ENCODE peak calls at places on chromosomes 16 and 17, in seven cellular contexts. A is kidney, R is ascending aorta, C is heart right ventricle, Z is thyroid gland, M is GM23248, I is mucosa of descending colon. U is an unnamed sample. For H3K4me1, the result is how much of the 10 kb centered on the place peaks cover.

GRCh38 chr16:16086653-16087446 is 136.4 kb downstream of the ABCC6 start:
- DNase-seq in A (no peak), R (no peak), C (no peak), Z (no peak), M (no peak), I (no peak), U (no peak)

GRCh38 chr16:17345043-17345442 is 125.7 kb downstream of the XYLT1 start:
- DNase-seq in A (no peak), R (peak), C (peak), Z (peak), M (peak), I (no peak), U (no peak)

GRCh38 chr16:66442502-66443268 is 15.6 kb downstream of the BEAN1 start:
- DNase-seq in A (no peak), R (no peak), C (no peak), Z (no peak), M (no peak), I (no peak), U (no peak)

GRCh38 chr16:84271866-84272265 is 22.8 kb upstream of the WFDC1 start:
- DNase-seq in A (no peak), R (no peak), C (no peak), Z (no peak), M (no peak), I (no peak), U (peak)

GRCh38 chr16:89398924-89399323 is 91.4 kb downstream of the ANKRD11 start:
- DNase-seq in A (peak), R (no peak), C (no peak), Z (no peak), M (no peak), I (no peak), U (no peak)

GRCh38 chr16:119835-120234 is 18.6 kb downstream of the NPRL3 start:
- DNase-seq in A (no peak), R (no peak), C (no peak), Z (no peak), M (no peak), I (no peak), U (no peak)

GRCh38 chr17:78257810-78258322 is 26.4 kb downstream of the TMEM235 start:
- DNase-seq in A (peak), R (no peak), C (no peak), Z (no peak), M (no peak), I (no peak), U (peak)

GRCh38 chr17:43722921-43723665 is 35.5 kb downstream of the SOST start:
- DNase-seq in A (peak), R (no peak), C (no peak), Z (no peak), M (no peak), I (no peak), U (no peak)

GRCh38 chr17:44599298-44600175 is 42.3 kb downstream of the FZD2 start:
- DNase-seq in A (peak), R (peak), C (peak), Z (peak), M (peak), I (peak), U (peak)

GRCh38 chr17:58414596-58414997 is 2.7 kb downstream of the RNF43 start:
- DNase-seq in A (no peak), R (no peak), C (no peak), Z (no peak), M (no peak), I (no peak), U (no peak)

GRCh38 chr17:17018612-17019429 is 23.4 kb upstream of the MPRIP start:
- DNase-seq in A (peak), R (no peak), C (no peak), Z (peak), M (no peak), I (peak), U (peak)

GRCh38 chr16:16042076-16042475 is 92.7 kb downstream of the ABCC1 start:
- DNase-seq in A (no peak), R (no peak), C (peak), Z (peak), M (peak), I (no peak), U (no peak)

GRCh38 chr16:85634747-85635544 is 21.8 kb downstream of the GSE1 start:
- DNase-seq in A (no peak), R (no peak), C (no peak), Z (peak), M (no peak), I (no peak), U (no peak)

GRCh38 chr16:89020068-89020924 is 43.3 kb upstream of the CBFA2T3 start:
- DNase-seq in A (peak), R (no peak), C (no peak), Z (no peak), M (no peak), I (no peak), U (no peak)

GRCh38 chr16:77551352-77551751 is 116.5 kb upstream of the ADAMTS18 start:
- DNase-seq in A (no peak), R (no peak), C (no peak), Z (no peak), M (peak), I (no peak), U (no peak)

GRCh38 chr17:76676629-76677028 is 33.1 kb upstream of the ST6GALNAC1 start:
- DNase-seq in A (no peak), R (no peak), C (no peak), Z (no peak), M (no peak), I (no peak), U (no peak)

GRCh38 chr17:32631341-32632109 is 144.7 kb downstream of the CDK5R1 start:
- DNase-seq in A (no peak), R (no peak), C (no peak), Z (peak), M (no peak), I (no peak), U (no peak)

GRCh38 chr17:82330322-82331239 is 3.0 kb downstream of the SECTM1 start:
- DNase-seq in A (peak), R (no peak), C (no peak), Z (no peak), M (peak), I (peak), U (no peak)

GRCh38 chr16:29686740-29687327 is 7.9 kb downstream of the QPRT start:
- DNase-seq in A (no peak), R (no peak), C (no peak), Z (no peak), M (no peak), I (no peak), U (no peak)

GRCh38 chr17:48213797-48214196 is 106.2 kb downstream of the SNX11 start:
- DNase-seq in A (no peak), R (no peak), C (no peak), Z (no peak), M (no peak), I (no peak), U (no peak)

GRCh38 chr16:88617268-88618031 is 20.9 kb upstream of the IL17C start:
- DNase-seq in A (no peak), R (no peak), C (no peak), Z (no peak), M (no peak), I (peak), U (no peak)

GRCh38 chr16:6827272-6827671 is 505.4 kb upstream of the RBFOX1 start:
- DNase-seq in A (no peak), R (no peak), C (peak), Z (no peak), M (no peak), I (peak), U (no peak)

GRCh38 chr17:73786286-73786743 is 142.1 kb upstream of the SDK2 start:
- DNase-seq in A (no peak), R (peak), C (no peak), Z (no peak), M (no peak), I (peak), U (peak)

GRCh38 chr17:67514998-67515397 is 137.9 kb downstream of the PITPNC1 start:
- DNase-seq in A (no peak), R (no peak), C (no peak), Z (no peak), M (no peak), I (no peak), U (no peak)

GRCh38 chr16:51577621-51578303 is 426.7 kb upstream of the SALL1 start:
- DNase-seq in A (no peak), R (no peak), C (no peak), Z (peak), M (peak), I (no peak), U (no peak)

GRCh38 chr17:77718669-77718961 is 239.9 kb upstream of the TNRC6C start:
- DNase-seq in A (no peak), R (peak), C (no peak), Z (no peak), M (no peak), I (no peak), U (no peak)

GRCh38 chr17:45965741-45966140 is 33.3 kb upstream of the STH start:
- DNase-seq in A (no peak), R (no peak), C (no peak), Z (no peak), M (no peak), I (no peak), U (no peak)

GRCh38 chr17:7323731-7324437 is 5.3 kb downstream of the NEURL4 start:
- DNase-seq in A (peak), R (peak), C (no peak), Z (peak), M (peak), I (peak), U (no peak)

GRCh38 chr17:17420561-17421269 is 56.1 kb upstream of the MED9 start:
- DNase-seq in A (peak), R (peak), C (peak), Z (peak), M (peak), I (no peak), U (no peak)

DNA sequence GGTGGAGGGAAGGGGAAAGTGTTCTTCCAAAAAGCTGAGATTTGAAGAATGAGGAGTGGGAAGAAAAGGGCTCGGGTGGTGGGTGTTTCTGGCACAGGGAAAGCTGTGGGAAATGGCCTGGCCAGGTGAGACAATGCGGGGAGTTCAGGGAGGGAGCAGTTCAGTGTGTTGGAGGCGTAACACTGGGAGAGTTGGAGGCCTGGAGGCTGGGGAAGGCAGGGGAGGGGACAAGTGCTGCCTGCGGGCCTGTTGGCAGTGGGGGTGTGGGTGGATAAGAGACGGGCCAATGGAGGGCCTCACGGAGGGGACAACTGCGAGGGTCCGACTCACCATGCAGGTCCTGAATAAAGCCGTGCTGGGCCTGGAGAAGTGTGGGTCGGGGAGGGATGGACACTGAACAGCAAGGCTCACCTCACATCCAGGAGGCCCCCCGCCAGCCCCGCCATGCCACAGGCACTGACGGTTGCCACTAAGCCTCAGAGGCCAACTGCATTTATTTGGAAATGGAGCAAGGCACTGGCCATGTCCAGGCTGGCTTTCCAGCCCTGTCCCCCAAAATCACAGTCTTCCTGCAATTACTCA is 17.8 kb upstream of the KRT19 start:
- DNase-seq in A (no peak), R (no peak), C (no peak), Z (no peak), M (no peak), I (no peak), U (no peak)
- H3K4me1 ChIP-seq in A (under half), R (under half), C (under half), Z (under half), M (under half), I (under half), U (half or more)

DNA sequence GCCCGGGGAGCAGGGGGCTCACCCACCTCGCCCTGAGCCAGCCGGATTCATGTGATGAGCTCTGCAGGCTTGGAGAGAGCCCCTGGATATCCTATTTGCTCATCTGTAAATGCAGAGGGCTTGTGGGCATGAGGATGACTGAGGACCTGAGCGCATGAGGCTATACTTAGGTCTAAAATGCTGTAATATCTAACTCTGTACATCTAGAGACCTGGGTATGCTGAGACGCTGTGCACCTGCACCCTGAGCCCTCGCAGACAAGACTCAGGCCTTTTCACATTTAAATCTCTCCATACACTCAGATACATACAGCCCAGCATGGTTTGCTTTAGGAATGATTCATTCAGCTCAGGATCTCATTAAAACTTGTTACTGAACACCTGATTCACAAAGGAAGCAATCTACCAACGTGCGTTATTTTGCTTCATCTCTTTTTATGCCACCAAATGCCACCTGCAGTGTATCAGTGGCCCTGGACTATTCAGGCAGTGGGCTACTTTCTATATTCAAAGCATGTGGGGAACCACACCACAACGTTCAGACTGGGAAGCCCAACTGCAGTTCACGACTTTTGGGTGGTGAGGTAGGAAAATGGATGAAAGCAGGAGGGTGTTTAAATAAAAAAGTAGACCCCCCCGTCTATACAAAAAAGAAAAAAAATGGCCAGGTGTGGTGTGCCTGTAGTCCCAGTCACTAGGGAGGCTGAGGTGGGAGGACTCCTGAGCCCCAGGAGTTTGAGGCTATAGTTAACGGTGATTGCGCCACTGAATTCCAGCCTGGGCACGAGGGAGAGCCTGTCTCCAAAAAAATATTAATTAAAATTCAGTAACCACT is 12.0 kb downstream of the USP7 start:
- DNase-seq in A (no peak), R (no peak), C (no peak), Z (no peak), M (no peak), I (no peak), U (no peak)
- H3K4me1 ChIP-seq in A (under half), R (under half), C (half or more), Z (half or more), M (under half), I (half or more), U (under half)

GRCh38 chr16:3866703-3867431 is 13.6 kb downstream of the CREBBP start:
- DNase-seq in A (no peak), R (no peak), C (no peak), Z (no peak), M (peak), I (no peak), U (no peak)

GRCh38 chr16:3868967-3869366 is 11.5 kb downstream of the CREBBP start:
- DNase-seq in A (no peak), R (no peak), C (no peak), Z (no peak), M (no peak), I (no peak), U (no peak)

GRCh38 chr16:3872216-3872895 is 8.2 kb downstream of the CREBBP start:
- DNase-seq in A (no peak), R (no peak), C (no peak), Z (no peak), M (peak), I (no peak), U (no peak)

GRCh38 chr16:3865241-3865640 is 15.3 kb downstream of the CREBBP start:
- DNase-seq in A (no peak), R (no peak), C (no peak), Z (no peak), M (no peak), I (no peak), U (no peak)

DNA sequence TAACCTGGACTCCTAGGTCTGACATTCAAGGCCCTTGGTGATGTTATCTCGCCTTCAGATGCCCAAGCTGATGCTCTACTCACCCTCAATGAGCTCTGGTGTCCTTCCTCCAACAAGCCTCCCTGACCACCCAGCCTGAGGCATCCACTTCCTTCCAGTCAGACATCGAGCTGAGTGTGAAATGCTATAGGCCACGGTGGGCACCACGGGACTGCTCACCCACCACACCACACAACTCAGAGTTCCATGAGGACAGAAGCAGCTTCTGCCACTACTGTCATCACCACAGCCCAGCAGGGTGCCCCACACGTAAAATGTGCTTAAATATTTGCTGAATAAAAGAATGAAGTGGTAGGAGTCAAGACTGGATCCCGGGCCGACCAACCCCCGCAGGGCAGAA is 12.0 kb downstream of the CREBBP start:
- DNase-seq in A (no peak), R (no peak), C (no peak), Z (no peak), M (no peak), I (no peak), U (no peak)
- H3K4me1 ChIP-seq in A (under half), R (under half), C (half or more), Z (half or more), M (under half), I (under half), U (under half)

DNA sequence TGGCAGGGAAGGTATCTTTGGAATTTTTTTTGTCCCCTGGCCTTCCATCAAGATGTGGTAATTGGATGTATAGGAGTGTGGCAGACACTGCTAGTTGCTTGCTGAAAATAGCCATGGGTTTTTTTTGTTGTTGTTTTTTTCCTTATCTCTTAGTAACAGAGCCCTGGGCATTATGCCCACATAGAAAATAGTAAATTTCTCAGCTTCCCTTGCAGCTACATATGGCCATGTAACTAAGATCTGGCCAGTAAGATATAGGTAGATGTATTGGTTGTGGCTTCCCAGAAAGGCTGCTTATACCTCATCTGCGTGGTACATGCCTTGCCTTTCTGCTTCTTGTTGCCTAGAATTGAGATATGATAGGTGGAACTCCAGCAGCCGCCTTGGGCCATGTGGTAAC is 349.9 kb downstream of the CPPED1 start:
- DNase-seq in A (no peak), R (no peak), C (no peak), Z (no peak), M (peak), I (no peak), U (no peak)
- H3K4me1 ChIP-seq in A (under half), R (under half), C (under half), Z (under half), M (under half), I (under half), U (under half)

DNA sequence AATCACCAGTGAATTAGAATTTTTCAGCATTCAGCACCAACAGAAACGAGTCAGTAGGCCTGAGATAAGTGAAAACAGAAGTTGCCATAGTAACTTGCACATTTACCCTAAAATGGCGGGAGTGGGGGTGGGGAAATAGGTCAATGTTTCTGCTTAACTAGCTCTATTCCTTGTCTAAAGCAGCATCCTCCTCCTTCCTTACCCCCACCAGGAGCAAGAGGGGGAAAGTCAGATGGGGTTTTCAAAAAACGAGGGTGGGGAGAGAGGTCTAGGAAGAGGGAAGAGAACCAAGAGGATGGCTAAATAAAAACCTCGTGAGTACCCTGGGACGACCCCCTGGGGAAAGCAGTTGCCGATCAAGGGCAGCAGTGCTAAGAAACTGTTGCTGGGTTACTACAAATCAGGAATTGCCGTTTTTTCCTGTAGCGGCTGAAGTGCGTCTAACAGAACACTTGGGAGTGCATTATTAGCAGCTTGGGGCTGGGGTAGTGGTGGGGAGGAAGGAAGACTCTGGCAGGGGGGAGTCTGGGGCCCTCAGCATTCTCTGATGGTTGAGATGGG is 34.4 kb upstream of the MNT start:
- DNase-seq in A (no peak), R (no peak), C (no peak), Z (peak), M (peak), I (no peak), U (no peak)
- H3K4me1 ChIP-seq in A (under half), R (under half), C (under half), Z (under half), M (under half), I (under half), U (under half)